ENCODE peak calls at places on chromosomes 1 and 21, in four cellular contexts. N, D, Y and T are unnamed samples. For H3K4me1, the result is how much of the 10 kb centered on the place peaks cover.

GRCh38 chr1:19424651-19425570 is 60.4 kb downstream of the CAPZB start:
- DNase-seq in N (no peak), D (no peak), Y (no peak), T (no peak)

GRCh38 chr1:230141002-230141648 is 74.1 kb downstream of the GALNT2 start:
- DNase-seq in N (no peak), D (no peak), Y (no peak), T (no peak)

GRCh38 chr1:15259608-15260007 is 12.6 kb downstream of the FHAD1 start:
- DNase-seq in N (no peak), D (no peak), Y (no peak), T (no peak)

GRCh38 chr21:17540530-17540929 is 27.7 kb downstream of the CXADR start:
- DNase-seq in N (no peak), D (no peak), Y (no peak), T (no peak)

GRCh38 chr1:245234217-245235120 is 79.7 kb downstream of the KIF26B start:
- DNase-seq in N (no peak), D (no peak), Y (peak), T (no peak)

GRCh38 chr1:12157366-12158231 is 9.2 kb upstream of the TNFRSF1B start:
- DNase-seq in N (no peak), D (no peak), Y (no peak), T (no peak)

GRCh38 chr1:67134692-67135091 is at the start of gene C1orf141:
- DNase-seq in N (no peak), D (peak), Y (peak), T (no peak)

GRCh38 chr1:172421974-172422604 is 1.6 kb downstream of the C1orf105 start:
- DNase-seq in N (no peak), D (no peak), Y (no peak), T (no peak)

GRCh38 chr21:26909972-26910371 is 56.9 kb downstream of the ADAMTS5 start:
- DNase-seq in N (no peak), D (no peak), Y (no peak), T (no peak)

GRCh38 chr1:185585770-185586169 is 148.4 kb upstream of the HMCN1 start:
- DNase-seq in N (no peak), D (no peak), Y (no peak), T (no peak)

GRCh38 chr1:173205146-173206051 is 1.7 kb downstream of the TNFSF4 start:
- DNase-seq in N (no peak), D (peak), Y (no peak), T (no peak)

GRCh38 chr1:157369808-157370521 is 182.3 kb downstream of the FCRL5 start:
- DNase-seq in N (no peak), D (peak), Y (no peak), T (no peak)

GRCh38 chr1:48817505-48818114 is 40.9 kb upstream of the BEND5 start:
- DNase-seq in N (peak), D (no peak), Y (peak), T (peak)

GRCh38 chr1:197976368-197976767 is 59.2 kb downstream of the LHX9 start:
- DNase-seq in N (no peak), D (no peak), Y (no peak), T (no peak)

GRCh38 chr1:13779930-13780329 is 79.9 kb downstream of the PRDM2 start:
- DNase-seq in N (no peak), D (no peak), Y (no peak), T (no peak)

GRCh38 chr21:38702196-38702595 is 103.5 kb upstream of the ETS2 start:
- DNase-seq in N (no peak), D (no peak), Y (no peak), T (no peak)

GRCh38 chr1:178048883-178049282 is 45.0 kb upstream of the RASAL2 start:
- DNase-seq in N (no peak), D (no peak), Y (no peak), T (no peak)

GRCh38 chr1:35807614-35808375 is at the start of gene AGO4:
- DNase-seq in N (peak), D (peak), Y (peak), T (no peak)

GRCh38 chr1:19234224-19234623 is 17.1 kb downstream of the EMC1 start:
- DNase-seq in N (no peak), D (no peak), Y (no peak), T (no peak)

GRCh38 chr1:60008500-60008899 is 65.1 kb downstream of the C1orf87 start:
- DNase-seq in N (no peak), D (no peak), Y (no peak), T (no peak)

GRCh38 chr1:240242601-240243144 is 151.0 kb downstream of the FMN2 start:
- DNase-seq in N (no peak), D (no peak), Y (no peak), T (no peak)

GRCh38 chr1:181135462-181135781 is 46.9 kb downstream of the IER5 start:
- DNase-seq in N (no peak), D (no peak), Y (no peak), T (no peak)

GRCh38 chr1:198936371-198937083 is 297.7 kb downstream of the PTPRC start:
- DNase-seq in N (no peak), D (peak), Y (no peak), T (no peak)

GRCh38 chr1:163202833-163203451 is at the start of gene RGS5:
- DNase-seq in N (no peak), D (no peak), Y (no peak), T (no peak)

GRCh38 chr1:66503841-66504470 is 30.0 kb upstream of the SGIP1 start:
- DNase-seq in N (peak), D (peak), Y (no peak), T (no peak)

GRCh38 chr1:164611754-164612642 is 53.0 kb downstream of the PBX1 start:
- DNase-seq in N (no peak), D (no peak), Y (peak), T (no peak)

GRCh38 chr1:93317943-93318342 is 27.8 kb upstream of the DR1 start:
- DNase-seq in N (no peak), D (no peak), Y (no peak), T (no peak)
- H3K4me1 ChIP-seq in N (under half), D (under half), Y (under half), T (under half)

DNA sequence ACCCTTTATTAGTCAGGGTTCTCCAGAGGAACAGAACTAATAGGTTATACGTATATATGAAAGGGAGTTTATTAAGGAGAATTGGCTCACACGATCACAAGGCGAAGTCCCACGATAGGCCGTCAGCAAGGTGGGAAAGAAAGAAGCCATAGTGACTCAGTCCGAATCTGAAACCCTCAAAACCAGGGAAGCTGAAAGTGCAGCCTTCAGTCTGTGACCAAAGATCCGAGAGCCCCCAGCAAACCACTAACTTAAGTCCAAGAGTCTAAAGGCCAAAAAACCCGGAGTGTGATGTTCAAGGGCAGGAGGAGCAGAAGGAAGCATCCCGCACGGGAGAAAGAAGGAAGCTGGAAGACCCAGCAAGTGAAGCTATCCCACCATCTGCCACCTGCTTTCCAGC is 9.9 kb downstream of the IFNLR1 start:
- DNase-seq in N (no peak), D (no peak), Y (no peak), T (no peak)
- H3K4me1 ChIP-seq in N (under half), D (under half), Y (under half), T (under half)

GRCh38 chr1:110631836-110632620 is 25.9 kb upstream of the KCNA2 start:
- DNase-seq in N (no peak), D (no peak), Y (no peak), T (no peak)
- H3K4me1 ChIP-seq in N (under half), D (half or more), Y (under half), T (under half)

DNA sequence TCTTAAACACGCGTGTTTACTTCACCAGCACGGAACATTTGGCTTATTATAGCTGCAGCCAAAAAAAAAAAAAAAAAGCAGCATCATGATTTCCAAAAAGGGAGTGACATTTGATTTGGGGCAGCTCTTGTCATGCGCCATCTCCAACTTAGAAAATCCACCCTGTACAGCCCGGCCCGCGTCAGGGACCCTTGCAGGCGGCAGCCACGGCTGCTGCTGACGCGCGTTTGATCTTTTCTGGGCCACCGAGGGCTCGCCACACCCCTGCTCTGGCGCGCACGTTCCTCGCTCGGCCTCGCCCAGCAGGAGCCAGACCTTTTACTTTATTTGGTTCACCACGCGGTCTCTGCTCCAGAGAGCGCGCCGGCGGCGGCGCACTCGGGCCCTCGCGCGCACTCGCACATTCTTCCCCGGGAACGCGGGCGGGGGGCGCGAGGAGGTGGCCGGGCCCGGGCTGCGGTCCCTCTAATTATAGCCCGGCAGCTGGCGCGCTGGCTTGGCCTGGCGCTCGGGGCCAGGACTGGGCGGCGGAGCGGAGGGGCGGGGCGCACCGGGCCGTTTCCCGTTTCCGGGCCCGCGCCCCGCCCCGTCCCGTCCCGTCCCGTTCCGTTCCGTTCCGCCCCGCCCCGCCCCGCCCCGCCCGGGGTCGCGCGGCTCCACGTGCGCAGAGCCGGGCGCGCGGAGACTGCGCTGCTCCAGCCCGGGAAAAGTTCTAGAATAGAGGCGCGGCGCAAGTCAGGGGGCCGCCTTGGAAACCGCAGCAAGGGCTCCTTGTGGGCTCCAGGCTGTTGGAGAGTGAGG is 10.2 kb downstream of the IRF2BP2 start:
- DNase-seq in N (peak), D (peak), Y (peak), T (peak)
- H3K4me1 ChIP-seq in N (under half), D (half or more), Y (under half), T (half or more)

GRCh38 chr1:203631946-203632345 is 5.3 kb downstream of the ATP2B4 start:
- DNase-seq in N (no peak), D (no peak), Y (no peak), T (no peak)

GRCh38 chr1:203632941-203633340 is 6.3 kb downstream of the ATP2B4 start:
- DNase-seq in N (no peak), D (no peak), Y (no peak), T (no peak)

GRCh38 chr1:203629509-203630082 is 3.0 kb downstream of the ATP2B4 start:
- DNase-seq in N (peak), D (peak), Y (peak), T (peak)

GRCh38 chr1:203630697-203631096 is 4.1 kb downstream of the ATP2B4 start:
- DNase-seq in N (no peak), D (no peak), Y (no peak), T (no peak)

DNA sequence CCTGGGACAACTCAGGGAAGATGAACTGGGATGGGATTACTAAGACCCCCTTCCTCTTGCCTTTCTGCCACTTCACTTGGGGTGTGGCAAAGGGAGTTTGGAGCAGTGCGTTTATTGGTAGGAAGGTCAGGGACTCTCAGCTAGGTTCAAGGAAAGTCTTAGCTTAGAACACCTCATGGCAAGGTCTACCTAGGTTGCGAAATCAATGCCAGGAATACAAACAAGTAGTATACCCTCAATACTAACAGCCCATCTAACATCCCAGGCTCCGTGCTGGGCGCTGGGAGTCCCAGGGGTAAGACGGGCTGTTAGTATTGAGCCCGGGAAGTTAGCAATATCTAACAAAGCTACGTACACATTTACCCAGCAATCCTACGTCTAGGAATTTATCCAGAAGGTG is 4.7 kb downstream of the ATP2B4 start:
- DNase-seq in N (no peak), D (no peak), Y (no peak), T (no peak)
- H3K4me1 ChIP-seq in N (under half), D (under half), Y (under half), T (half or more)